ENCODE peak calls at places on chromosomes 5 and 9, in nine cellular contexts. M is cardiac muscle cell, H is hepatocyte, B is GM06990, S is neural progenitor cell, Q is glutamatergic neuron, U is lower lobe of right lung, Z is H9, C is GM13977. G is an unnamed sample.

GRCh38 chr5:74798977-74799911 is 32.2 kb downstream of the NSA2 start:
- DNase-seq in M (no peak), H (no peak), B (no peak), S (no peak), Q (no peak), U (no peak), Z (no peak), C (no peak), G (no peak)

GRCh38 chr5:168467755-168468280 is 18.5 kb upstream of the RARS1 start:
- DNase-seq in M (no peak), H (no peak), B (no peak), S (no peak), Q (peak), U (no peak), Z (no peak), C (no peak), G (no peak)

GRCh38 chr5:143516249-143516648 is 112.8 kb upstream of the NR3C1 start:
- DNase-seq in M (no peak), H (no peak), B (peak), S (no peak), Q (no peak), U (no peak), Z (no peak), C (no peak), G (no peak)

GRCh38 chr5:9411142-9411541 is 134.7 kb downstream of the SEMA5A start:
- DNase-seq in M (no peak), H (peak), B (no peak), S (no peak), Q (no peak), U (no peak), Z (no peak), C (no peak), G (no peak)

GRCh38 chr5:113340537-113340936 is 94.3 kb downstream of the TSSK1B start:
- DNase-seq in M (peak), H (no peak), B (no peak), S (peak), Q (no peak), U (no peak), Z (no peak), C (no peak), G (peak)

GRCh38 chr9:35254237-35254636 is 92.4 kb downstream of the UNC13B start:
- DNase-seq in M (no peak), H (no peak), B (no peak), S (no peak), Q (no peak), U (no peak), Z (no peak), C (no peak), G (no peak)

GRCh38 chr5:148970228-148970627 is 92.6 kb downstream of the SH3TC2 start:
- DNase-seq in M (no peak), H (no peak), B (no peak), S (peak), Q (no peak), U (peak), Z (peak), C (no peak), G (no peak)

GRCh38 chr5:2105141-2105540 is 222.4 kb upstream of the IRX4 start:
- DNase-seq in M (no peak), H (no peak), B (no peak), S (no peak), Q (no peak), U (no peak), Z (no peak), C (no peak), G (no peak)

GRCh38 chr5:87116821-87117512 is 150.7 kb upstream of the RASA1 start:
- DNase-seq in M (no peak), H (no peak), B (peak), S (no peak), Q (no peak), U (no peak), Z (no peak), C (peak), G (no peak)

GRCh38 chr5:133848306-133848924 is 120.0 kb downstream of the C5orf15 start:
- DNase-seq in M (no peak), H (no peak), B (no peak), S (no peak), Q (no peak), U (no peak), Z (peak), C (no peak), G (no peak)

GRCh38 chr9:125608488-125609224 is 98.4 kb downstream of the MAPKAP1 start:
- DNase-seq in M (peak), H (no peak), B (no peak), S (peak), Q (peak), U (no peak), Z (no peak), C (no peak), G (peak)

GRCh38 chr5:105735704-105736103 is 1935.0 kb downstream of the EFNA5 start:
- DNase-seq in M (no peak), H (no peak), B (no peak), S (no peak), Q (no peak), U (no peak), Z (no peak), C (no peak), G (no peak)

GRCh38 chr9:7058539-7058938 is 300.8 kb downstream of the KDM4C start:
- DNase-seq in M (no peak), H (no peak), B (no peak), S (no peak), Q (no peak), U (no peak), Z (no peak), C (no peak), G (no peak)

GRCh38 chr5:65539827-65540226 is 23.1 kb downstream of the CENPK start:
- DNase-seq in M (no peak), H (peak), B (no peak), S (no peak), Q (no peak), U (no peak), Z (no peak), C (no peak), G (no peak)

GRCh38 chr9:95085036-95085770 is 232.3 kb downstream of the FANCC start:
- DNase-seq in M (no peak), H (no peak), B (no peak), S (no peak), Q (no peak), U (no peak), Z (no peak), C (no peak), G (no peak)

GRCh38 chr5:154220625-154221024 is 30.1 kb downstream of the GALNT10 start:
- DNase-seq in M (peak), H (no peak), B (no peak), S (no peak), Q (no peak), U (no peak), Z (no peak), C (no peak), G (no peak)

GRCh38 chr5:1856596-1857255 is 26.0 kb downstream of the IRX4 start:
- DNase-seq in M (no peak), H (no peak), B (no peak), S (no peak), Q (no peak), U (no peak), Z (no peak), C (no peak), G (no peak)

GRCh38 chr9:33130501-33130900 is 36.6 kb downstream of the B4GALT1 start:
- DNase-seq in M (peak), H (peak), B (peak), S (no peak), Q (no peak), U (no peak), Z (no peak), C (peak), G (no peak)

GRCh38 chr5:167999182-167999581 is 292.3 kb upstream of the WWC1 start:
- DNase-seq in M (peak), H (peak), B (no peak), S (no peak), Q (no peak), U (no peak), Z (no peak), C (no peak), G (no peak)

GRCh38 chr5:167614294-167615104 is 676.9 kb upstream of the WWC1 start:
- DNase-seq in M (peak), H (no peak), B (no peak), S (no peak), Q (no peak), U (no peak), Z (no peak), C (no peak), G (no peak)

GRCh38 chr9:116817762-116818161 is 130.7 kb downstream of the TRIM32 start:
- DNase-seq in M (no peak), H (no peak), B (no peak), S (no peak), Q (no peak), U (no peak), Z (no peak), C (peak), G (no peak)

GRCh38 chr9:34178698-34179527 is at the start of gene UBAP1:
- DNase-seq in M (peak), H (peak), B (peak), S (peak), Q (peak), U (peak), Z (peak), C (peak), G (peak)

GRCh38 chr5:35736280-35736679 is 118.6 kb downstream of the SPEF2 start:
- DNase-seq in M (no peak), H (no peak), B (no peak), S (no peak), Q (no peak), U (no peak), Z (no peak), C (no peak), G (no peak)

GRCh38 chr5:154850255-154851062 is at the start of gene FAXDC2:
- DNase-seq in M (peak), H (peak), B (no peak), S (peak), Q (no peak), U (peak), Z (peak), C (no peak), G (peak)

GRCh38 chr5:120446896-120447295 is 17.2 kb upstream of the PRR16 start:
- DNase-seq in M (no peak), H (no peak), B (no peak), S (no peak), Q (no peak), U (no peak), Z (no peak), C (no peak), G (no peak)

GRCh38 chr5:98248949-98249348 is 524.5 kb upstream of the RGMB start:
- DNase-seq in M (peak), H (no peak), B (no peak), S (no peak), Q (no peak), U (no peak), Z (no peak), C (no peak), G (no peak)

GRCh38 chr9:114902773-114903589 is 27.4 kb downstream of the TNFSF8 start:
- DNase-seq in M (peak), H (no peak), B (no peak), S (no peak), Q (no peak), U (no peak), Z (no peak), C (no peak), G (no peak)

GRCh38 chr5:149941795-149942194 is 2.8 kb downstream of the PDE6A start:
- DNase-seq in M (no peak), H (no peak), B (no peak), S (no peak), Q (no peak), U (no peak), Z (no peak), C (no peak), G (no peak)

GRCh38 chr5:65734921-65735320 is 12.9 kb downstream of the NLN start:
- DNase-seq in M (no peak), H (no peak), B (no peak), S (no peak), Q (no peak), U (no peak), Z (no peak), C (no peak), G (no peak)

GRCh38 chr5:145854651-145855258 is 18.1 kb downstream of the GRXCR2 start:
- DNase-seq in M (peak), H (peak), B (no peak), S (no peak), Q (no peak), U (no peak), Z (no peak), C (no peak), G (no peak)

GRCh38 chr5:145499483-145499882 is 335.7 kb downstream of the PRELID2 start:
- DNase-seq in M (peak), H (no peak), B (no peak), S (no peak), Q (no peak), U (no peak), Z (no peak), C (no peak), G (no peak)

GRCh38 chr5:158899792-158900191 is 199.9 kb downstream of the EBF1 start:
- DNase-seq in M (peak), H (no peak), B (no peak), S (no peak), Q (peak), U (no peak), Z (no peak), C (no peak), G (peak)

GRCh38 chr9:122402403-122403268 is 31.8 kb downstream of the PTGS1 start:
- DNase-seq in M (peak), H (peak), B (no peak), S (no peak), Q (no peak), U (no peak), Z (no peak), C (no peak), G (no peak)

GRCh38 chr5:149581192-149581861 is at the start of gene ARHGEF37:
- DNase-seq in M (peak), H (peak), B (peak), S (peak), Q (peak), U (peak), Z (peak), C (no peak), G (peak)

GRCh38 chr5:42768106-42768504 is 11.5 kb downstream of the CCDC152 start:
- DNase-seq in M (no peak), H (no peak), B (no peak), S (no peak), Q (no peak), U (no peak), Z (no peak), C (no peak), G (no peak)

GRCh38 chr5:42772265-42772993 is 15.8 kb downstream of the CCDC152 start:
- DNase-seq in M (peak), H (no peak), B (no peak), S (no peak), Q (no peak), U (no peak), Z (no peak), C (no peak), G (no peak)

GRCh38 chr5:42770003-42770402 is 13.4 kb downstream of the CCDC152 start:
- DNase-seq in M (no peak), H (no peak), B (no peak), S (no peak), Q (no peak), U (no peak), Z (no peak), C (no peak), G (no peak)

GRCh38 chr5:42767491-42768105 is 11.0 kb downstream of the CCDC152 start:
- DNase-seq in M (peak), H (peak), B (no peak), S (peak), Q (no peak), U (no peak), Z (no peak), C (peak), G (no peak)
- TF ChIP-seq CTCF in M (peak), H (peak), B (peak), S (peak), Q (peak), U (peak), Z (peak), C (peak), G (peak)

GRCh38 chr9:93422987-93423386 is 28.5 kb upstream of the FAM120A start:
- DNase-seq in M (no peak), H (no peak), B (no peak), S (no peak), Q (no peak), U (no peak), Z (no peak), C (no peak), G (no peak)

GRCh38 chr9:93432964-93433363 is 18.5 kb upstream of the FAM120A start:
- DNase-seq in M (no peak), H (no peak), B (no peak), S (no peak), Q (no peak), U (no peak), Z (no peak), C (no peak), G (no peak)

GRCh38 chr9:93431498-93432105 is 19.9 kb upstream of the FAM120A start:
- DNase-seq in M (no peak), H (peak), B (no peak), S (no peak), Q (no peak), U (no peak), Z (no peak), C (no peak), G (no peak)

GRCh38 chr9:93427655-93428379 is 23.7 kb upstream of the FAM120A start:
- DNase-seq in M (no peak), H (no peak), B (no peak), S (peak), Q (peak), U (no peak), Z (peak), C (no peak), G (peak)
- TF ChIP-seq CTCF in M (peak), H (peak), B (peak), S (peak), Q (no peak), U (peak), Z (peak), C (peak), G (peak)

GRCh38 chr5:115773010-115773580 is 43.4 kb downstream of the CDO1 start:
- DNase-seq in M (no peak), H (no peak), B (no peak), S (peak), Q (peak), U (no peak), Z (peak), C (no peak), G (no peak)

GRCh38 chr5:115767424-115767823 is 49.0 kb downstream of the CDO1 start:
- DNase-seq in M (no peak), H (no peak), B (peak), S (no peak), Q (no peak), U (no peak), Z (no peak), C (no peak), G (no peak)

GRCh38 chr5:115766608-115767007 is 49.9 kb downstream of the CDO1 start:
- DNase-seq in M (no peak), H (no peak), B (no peak), S (no peak), Q (no peak), U (no peak), Z (no peak), C (no peak), G (no peak)

GRCh38 chr5:115774684-115775083 is 41.8 kb downstream of the CDO1 start:
- DNase-seq in M (no peak), H (no peak), B (no peak), S (no peak), Q (peak), U (no peak), Z (no peak), C (no peak), G (no peak)

GRCh38 chr5:115770466-115770865 is 46.0 kb downstream of the CDO1 start:
- DNase-seq in M (no peak), H (no peak), B (peak), S (peak), Q (no peak), U (no peak), Z (peak), C (no peak), G (peak)
- TF ChIP-seq CTCF in M (peak), H (peak), B (peak), S (peak), Q (peak), U (no peak), Z (peak), C (peak), G (peak)

GRCh38 chr5:89728750-89729149 is 680.8 kb downstream of the CETN3 start:
- DNase-seq in M (peak), H (no peak), B (no peak), S (no peak), Q (no peak), U (no peak), Z (no peak), C (no peak), G (no peak)

GRCh38 chr5:89733772-89734171 is 675.8 kb downstream of the CETN3 start:
- DNase-seq in M (no peak), H (no peak), B (no peak), S (peak), Q (no peak), U (no peak), Z (no peak), C (no peak), G (no peak)

GRCh38 chr5:89735108-89735507 is 674.4 kb downstream of the CETN3 start:
- DNase-seq in M (peak), H (no peak), B (no peak), S (no peak), Q (no peak), U (no peak), Z (no peak), C (no peak), G (no peak)

GRCh38 chr5:89728134-89728533 is 681.4 kb downstream of the CETN3 start:
- DNase-seq in M (no peak), H (no peak), B (no peak), S (no peak), Q (no peak), U (no peak), Z (no peak), C (no peak), G (no peak)

DNA sequence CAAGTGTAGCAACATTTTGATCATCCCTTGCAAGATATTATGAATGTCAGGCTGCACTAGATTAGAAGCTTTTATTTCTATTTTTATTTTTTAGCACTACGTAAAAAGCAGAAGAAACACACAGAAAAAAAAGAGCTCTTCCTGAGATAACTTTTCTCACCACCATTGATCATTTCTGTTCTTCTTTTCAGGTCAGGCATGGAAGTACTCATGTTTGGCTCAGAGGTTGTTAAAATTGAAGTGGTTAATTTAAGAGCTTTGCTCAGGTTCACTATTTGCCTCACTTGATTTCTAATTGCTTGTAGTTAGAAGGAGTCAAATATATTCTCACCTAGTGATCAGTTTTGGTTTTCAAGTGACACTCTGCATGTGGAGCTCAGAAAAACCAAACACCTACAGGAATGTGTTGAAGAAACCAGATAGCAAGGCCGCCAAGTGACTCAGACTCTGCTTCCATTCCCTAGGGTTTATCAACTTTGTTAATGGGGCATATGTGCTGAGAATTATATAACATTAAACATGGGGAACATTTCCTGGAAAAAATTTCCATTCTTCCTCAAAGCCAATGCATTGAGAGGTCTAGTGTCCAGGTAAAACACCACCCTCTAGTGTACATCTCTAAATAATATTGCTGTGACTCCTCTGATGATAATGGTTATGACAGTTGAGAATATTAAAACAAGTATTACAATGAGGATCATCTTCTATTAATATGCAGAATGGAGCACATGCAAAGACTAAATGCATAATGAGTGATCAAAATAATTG is 679.7 kb downstream of the CETN3 start:
- DNase-seq in M (peak), H (peak), B (peak), S (no peak), Q (no peak), U (no peak), Z (no peak), C (no peak), G (no peak)
- TF ChIP-seq CTCF in M (no peak), H (peak), B (peak), S (peak), Q (no peak), U (no peak), Z (peak), C (peak), G (peak)

DNA sequence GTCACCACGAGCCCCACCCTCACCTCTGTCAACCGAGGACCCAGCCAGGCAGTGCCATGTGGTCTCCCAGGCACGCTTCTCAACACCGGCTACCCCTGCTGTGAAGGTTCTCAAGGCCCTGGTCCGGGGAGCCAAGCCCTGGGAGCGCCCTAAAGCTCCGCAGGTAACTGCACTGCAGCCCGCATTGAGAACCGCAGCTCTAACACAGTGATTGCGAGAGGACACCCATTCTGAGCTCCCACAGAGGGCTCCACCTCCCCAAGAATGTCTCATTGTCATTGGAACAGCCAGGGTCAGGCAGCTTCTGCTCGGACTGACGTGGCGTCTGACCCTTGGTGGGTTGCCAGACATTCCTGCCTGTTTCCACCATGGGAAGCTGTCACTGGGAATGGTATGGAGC is 88.3 kb downstream of the ANKRD33B start:
- DNase-seq in M (no peak), H (no peak), B (no peak), S (no peak), Q (no peak), U (no peak), Z (no peak), C (no peak), G (no peak)
- TF ChIP-seq CTCF in M (no peak), H (no peak), B (no peak), S (no peak), Q (no peak), U (no peak), Z (no peak), C (no peak), G (no peak)

GRCh38 chr5:96567188-96567587 is 95.0 kb upstream of the CAST start:
- DNase-seq in M (peak), H (no peak), B (no peak), S (no peak), Q (no peak), U (no peak), Z (no peak), C (no peak), G (no peak)
- TF ChIP-seq CTCF in M (no peak), H (no peak), B (no peak), S (no peak), Q (no peak), U (no peak), Z (no peak), C (no peak), G (no peak)

G was measured in BE2C.